ENCODE peak calls at places on chromosomes 2 and 18, in five cellular contexts. J, M, S, U and C are unnamed samples.

GRCh38 chr2:205772983-205773382 is 90.7 kb downstream of the NRP2 start:
- DNase-seq in J (no peak), M (no peak), S (no peak), U (no peak), C (no peak)

GRCh38 chr2:43303120-43303519 is 76.7 kb upstream of the ZFP36L2 start:
- DNase-seq in J (no peak), M (no peak), S (no peak), U (no peak), C (no peak)

GRCh38 chr2:181465686-181466375 is 8.6 kb downstream of the ITGA4 start:
- DNase-seq in J (peak), M (peak), S (no peak), U (no peak), C (no peak)

GRCh38 chr2:102342888-102343287 is 12.7 kb upstream of the IL18R1 start:
- DNase-seq in J (peak), M (no peak), S (no peak), U (no peak), C (no peak)

GRCh38 chr2:10363861-10364610 is 61.3 kb downstream of the HPCAL1 start:
- DNase-seq in J (no peak), M (no peak), S (no peak), U (no peak), C (no peak)

GRCh38 chr2:32810909-32811495 is 135.8 kb upstream of the LTBP1 start:
- DNase-seq in J (peak), M (no peak), S (no peak), U (no peak), C (no peak)

GRCh38 chr2:75801234-75801982 is 90.7 kb upstream of the GCFC2 start:
- DNase-seq in J (no peak), M (no peak), S (no peak), U (no peak), C (no peak)

GRCh38 chr18:7303306-7303705 is 72.4 kb downstream of the LRRC30 start:
- DNase-seq in J (peak), M (no peak), S (no peak), U (no peak), C (no peak)

GRCh38 chr2:136057023-136057801 is 60.7 kb downstream of the CXCR4 start:
- DNase-seq in J (no peak), M (no peak), S (no peak), U (no peak), C (no peak)

GRCh38 chr2:148994341-148994740 is 44.2 kb upstream of the LYPD6B start:
- DNase-seq in J (no peak), M (no peak), S (peak), U (no peak), C (no peak)

GRCh38 chr2:190809139-190809764 is 71.4 kb upstream of the GLS start:
- DNase-seq in J (no peak), M (no peak), S (no peak), U (no peak), C (no peak)

GRCh38 chr2:231917280-231918088 is 8.7 kb downstream of the NPPC start:
- DNase-seq in J (no peak), M (no peak), S (no peak), U (no peak), C (peak)

GRCh38 chr18:11096839-11097750 is 52.3 kb downstream of the PIEZO2 start:
- DNase-seq in J (no peak), M (no peak), S (no peak), U (no peak), C (no peak)

GRCh38 chr2:173431191-173431590 is 76.5 kb downstream of the CDCA7 start:
- DNase-seq in J (no peak), M (no peak), S (no peak), U (no peak), C (no peak)

GRCh38 chr18:70363861-70364260 is 75.0 kb downstream of the SOCS6 start:
- DNase-seq in J (peak), M (peak), S (no peak), U (no peak), C (no peak)

GRCh38 chr2:70861774-70862644 is 26.4 kb upstream of the CD207 start:
- DNase-seq in J (peak), M (peak), S (peak), U (peak), C (no peak)

GRCh38 chr2:64606495-64607363 is 47.0 kb downstream of the SERTAD2 start:
- DNase-seq in J (peak), M (no peak), S (peak), U (peak), C (peak)

GRCh38 chr2:241852981-241853631 is 5.6 kb downstream of the PDCD1 start:
- DNase-seq in J (no peak), M (no peak), S (peak), U (no peak), C (no peak)

GRCh38 chr2:40364143-40364903 is 87.6 kb downstream of the SLC8A1 start:
- DNase-seq in J (peak), M (peak), S (no peak), U (no peak), C (no peak)

GRCh38 chr2:120760446-120761135 is 24.9 kb downstream of the GLI2 start:
- DNase-seq in J (peak), M (peak), S (peak), U (peak), C (peak)

GRCh38 chr2:208406474-208407451 is at the start of gene PTH2R:
- DNase-seq in J (no peak), M (no peak), S (no peak), U (peak), C (peak)

GRCh38 chr18:2907459-2908145 is 60.8 kb downstream of the EMILIN2 start:
- DNase-seq in J (no peak), M (no peak), S (no peak), U (no peak), C (no peak)

GRCh38 chr2:68413466-68413865 is 48.4 kb downstream of the PLEK start:
- DNase-seq in J (no peak), M (no peak), S (no peak), U (no peak), C (no peak)

GRCh38 chr18:77210249-77210648 is 39.4 kb upstream of the GALR1 start:
- DNase-seq in J (no peak), M (no peak), S (no peak), U (no peak), C (no peak)

GRCh38 chr18:79819951-79820351 is 22.2 kb downstream of the KCNG2 start:
- DNase-seq in J (no peak), M (no peak), S (no peak), U (no peak), C (peak)

GRCh38 chr2:88600038-88600465 is 27.2 kb downstream of the EIF2AK3 start:
- DNase-seq in J (peak), M (peak), S (no peak), U (no peak), C (no peak)

GRCh38 chr18:59002974-59003594 is 136.6 kb upstream of the SEC11C start:
- DNase-seq in J (no peak), M (no peak), S (no peak), U (no peak), C (no peak)

GRCh38 chr2:65326276-65326675 is 98.6 kb downstream of the ACTR2 start:
- DNase-seq in J (no peak), M (no peak), S (no peak), U (no peak), C (no peak)

GRCh38 chr2:10266133-10266620 is 36.5 kb upstream of the HPCAL1 start:
- DNase-seq in J (peak), M (peak), S (no peak), U (no peak), C (peak)

GRCh38 chr2:73028841-73029240 is 42.7 kb downstream of the SFXN5 start:
- DNase-seq in J (peak), M (no peak), S (no peak), U (no peak), C (no peak)

GRCh38 chr2:212242739-212243138 is 295.9 kb downstream of the ERBB4 start:
- DNase-seq in J (no peak), M (no peak), S (no peak), U (no peak), C (no peak)

GRCh38 chr2:4247796-4248195 is 544.4 kb downstream of the DCDC2C start:
- DNase-seq in J (no peak), M (no peak), S (no peak), U (no peak), C (no peak)

GRCh38 chr2:24354899-24355298 is 5.4 kb downstream of the ITSN2 start:
- DNase-seq in J (no peak), M (no peak), S (no peak), U (no peak), C (no peak)

GRCh38 chr2:64888591-64889309 is 100.4 kb upstream of the SLC1A4 start:
- DNase-seq in J (peak), M (peak), S (no peak), U (peak), C (no peak)

GRCh38 chr2:235699576-235699975 is 205.7 kb downstream of the AGAP1 start:
- DNase-seq in J (no peak), M (no peak), S (no peak), U (no peak), C (no peak)

GRCh38 chr18:43587538-43588153 is 310.4 kb upstream of the SYT4 start:
- DNase-seq in J (peak), M (peak), S (no peak), U (no peak), C (no peak)

GRCh38 chr18:45626330-45627203 is 11.3 kb downstream of the SLC14A2 start:
- DNase-seq in J (peak), M (peak), S (no peak), U (no peak), C (no peak)

GRCh38 chr2:228417526-228417925 is 236.0 kb upstream of the SPHKAP start:
- DNase-seq in J (no peak), M (no peak), S (no peak), U (no peak), C (no peak)

GRCh38 chr2:184611221-184612085 is 13.1 kb downstream of the ZNF804A start:
- DNase-seq in J (peak), M (peak), S (no peak), U (no peak), C (no peak)
- TF ChIP-seq CTCF in J (peak), M (peak), S (no peak), U (peak), C (peak)

GRCh38 chr2:234496442-234496834 is 443 bp downstream of the ARL4C start:
- DNase-seq in J (peak), M (no peak), S (no peak), U (no peak), C (no peak)
- TF ChIP-seq CTCF in J (no peak), M (no peak), S (no peak), U (no peak), C (no peak)

DNA sequence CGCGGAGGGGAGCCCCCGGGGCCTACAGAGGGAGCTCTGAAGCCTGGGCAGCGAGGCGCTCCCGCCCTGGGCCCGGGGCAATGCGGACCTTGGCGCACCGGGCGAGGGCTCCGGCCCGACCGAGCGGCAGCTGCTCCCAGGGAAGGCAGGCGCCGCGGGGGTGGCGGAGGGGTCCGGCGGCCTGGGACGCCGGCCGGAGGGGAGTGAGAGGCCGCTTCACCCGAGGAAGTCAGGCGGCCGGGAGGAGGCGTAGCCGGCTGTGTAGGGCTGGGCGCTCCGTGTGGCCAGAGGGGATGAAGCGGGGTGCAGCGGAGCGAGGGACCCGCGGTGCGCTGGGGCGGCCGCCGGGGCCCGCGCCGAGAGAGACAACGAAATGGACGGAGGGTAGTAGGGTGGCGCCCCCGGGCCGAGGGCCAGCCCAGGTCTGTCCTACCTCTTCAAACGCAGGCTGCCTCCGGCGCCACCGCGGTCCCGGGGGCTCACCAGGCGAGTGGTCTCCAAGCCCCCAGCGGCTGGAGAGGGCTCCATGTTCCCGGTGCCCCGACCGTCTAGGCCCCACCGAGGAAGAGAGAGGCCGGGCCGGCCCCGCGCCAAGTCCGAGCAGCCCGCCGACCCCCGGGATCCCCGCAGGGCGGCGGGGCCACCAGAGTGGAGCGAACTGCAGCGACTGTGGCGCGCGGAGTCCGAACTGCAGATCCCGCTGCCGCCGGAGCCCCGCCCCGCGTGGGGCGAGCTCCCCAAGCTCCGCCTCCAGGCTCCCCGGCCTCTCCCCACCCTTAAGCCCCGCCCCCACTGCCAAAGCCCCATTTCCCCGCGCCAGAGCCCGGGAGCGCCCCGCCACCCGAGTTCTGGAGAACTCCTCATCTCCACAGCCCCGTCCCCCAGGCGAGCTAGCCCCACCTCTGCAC is at the start of gene SLC30A3:
- DNase-seq in J (no peak), M (no peak), S (peak), U (peak), C (no peak)
- TF ChIP-seq CTCF in J (no peak), M (no peak), S (no peak), U (no peak), C (peak)

DNA sequence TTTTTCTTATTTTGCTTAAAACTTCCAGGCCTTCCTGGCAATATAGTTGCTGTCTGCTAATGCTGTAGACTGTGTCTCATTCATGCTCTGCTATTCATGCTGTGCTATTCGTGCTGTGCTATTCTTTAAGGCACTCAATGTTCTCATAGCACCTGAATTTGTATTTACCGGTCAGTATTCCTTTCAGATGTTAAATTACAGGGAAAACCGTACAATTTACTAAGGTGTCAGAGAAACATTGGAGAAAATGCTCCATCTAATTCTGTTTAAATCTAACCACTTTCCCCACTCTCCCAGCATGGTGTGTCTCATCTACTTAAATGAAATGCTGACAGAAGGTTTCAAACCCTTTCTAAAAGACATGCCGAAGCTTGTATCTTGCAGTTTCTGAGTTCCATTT is 25.0 kb downstream of the FAM171B start:
- DNase-seq in J (no peak), M (no peak), S (no peak), U (no peak), C (no peak)
- TF ChIP-seq CTCF in J (no peak), M (no peak), S (no peak), U (no peak), C (no peak)

GRCh38 chr18:54950221-54950620 is 9.0 kb downstream of the CCDC68 start:
- DNase-seq in J (no peak), M (no peak), S (no peak), U (no peak), C (no peak)
- TF ChIP-seq CTCF in J (no peak), M (no peak), S (no peak), U (peak), C (peak)

GRCh38 chr2:218895326-218895725 is 14.7 kb downstream of the WNT10A start:
- DNase-seq in J (no peak), M (no peak), S (no peak), U (no peak), C (no peak)

GRCh38 chr2:218898109-218898878 is 17.6 kb downstream of the WNT10A start:
- DNase-seq in J (peak), M (peak), S (peak), U (peak), C (no peak)

GRCh38 chr2:218895758-218896500 is 15.3 kb downstream of the WNT10A start:
- DNase-seq in J (no peak), M (no peak), S (no peak), U (no peak), C (no peak)

GRCh38 chr2:218897394-218898108 is 16.9 kb downstream of the WNT10A start:
- DNase-seq in J (no peak), M (no peak), S (no peak), U (no peak), C (no peak)

GRCh38 chr2:218896501-218897393 is 16.1 kb downstream of the WNT10A start:
- DNase-seq in J (no peak), M (peak), S (peak), U (no peak), C (no peak)
- TF ChIP-seq CTCF in J (no peak), M (no peak), S (no peak), U (no peak), C (no peak)

GRCh38 chr2:105739408-105739807 is 5.3 kb upstream of the NCK2 start:
- DNase-seq in J (no peak), M (no peak), S (no peak), U (no peak), C (no peak)
- TF ChIP-seq CTCF in J (no peak), M (no peak), S (no peak), U (no peak), C (no peak)